ENCODE peak calls at places on chromosomes 13 and 19, in four cellular contexts. S, W, E and M are unnamed samples. For H3K4me1 and H3K27me3, the result is how much of the 10 kb centered on the place peaks cover.

GRCh38 chr19:954672-955494 is 29.0 kb downstream of the ARID3A start:
- DNase-seq in S (no peak), W (no peak), E (no peak), M (no peak)

GRCh38 chr19:39296906-39297305 is 699 bp downstream of the IFNL1 start:
- DNase-seq in S (no peak), W (no peak), E (no peak), M (no peak)

GRCh38 chr19:14632286-14632685 is 42.4 kb downstream of the ADGRE3 start:
- DNase-seq in S (no peak), W (no peak), E (peak), M (peak)

GRCh38 chr13:71798723-71799122 is 68.3 kb downstream of the DACH1 start:
- DNase-seq in S (no peak), W (no peak), E (no peak), M (no peak)

GRCh38 chr19:5703819-5704818 is 14.0 kb downstream of the RPL36 start:
- DNase-seq in S (no peak), W (no peak), E (no peak), M (no peak)

GRCh38 chr19:51799311-51799997 is 4.5 kb downstream of the FPR3 start:
- DNase-seq in S (peak), W (no peak), E (peak), M (no peak)

GRCh38 chr19:56217039-56217949 is 15.2 kb downstream of the ZSCAN5C start:
- DNase-seq in S (no peak), W (peak), E (peak), M (peak)

GRCh38 chr13:35712907-35713685 is 236.6 kb upstream of the MAB21L1 start:
- DNase-seq in S (no peak), W (no peak), E (peak), M (no peak)

GRCh38 chr13:75423383-75423782 is 58.6 kb downstream of the TBC1D4 start:
- DNase-seq in S (no peak), W (no peak), E (no peak), M (no peak)

GRCh38 chr19:12802267-12803106 is 618 bp downstream of the THSD8 start:
- DNase-seq in S (no peak), W (no peak), E (no peak), M (no peak)

GRCh38 chr19:16598848-16599247 is 26.6 kb upstream of the SLC35E1 start:
- DNase-seq in S (no peak), W (no peak), E (no peak), M (no peak)
- H3K4me1 ChIP-seq in S (under half), W (under half), E (under half), M (under half)

GRCh38 chr13:107901996-107902562 is 313.3 kb downstream of the LIG4 start:
- DNase-seq in S (no peak), W (no peak), E (no peak), M (no peak)

GRCh38 chr13:107900775-107901174 is 314.6 kb downstream of the LIG4 start:
- DNase-seq in S (no peak), W (no peak), E (peak), M (peak)

GRCh38 chr13:107907065-107907464 is 308.3 kb downstream of the LIG4 start:
- DNase-seq in S (no peak), W (no peak), E (peak), M (no peak)

GRCh38 chr13:107901230-107901629 is 314.1 kb downstream of the LIG4 start:
- DNase-seq in S (no peak), W (no peak), E (no peak), M (no peak)

DNA sequence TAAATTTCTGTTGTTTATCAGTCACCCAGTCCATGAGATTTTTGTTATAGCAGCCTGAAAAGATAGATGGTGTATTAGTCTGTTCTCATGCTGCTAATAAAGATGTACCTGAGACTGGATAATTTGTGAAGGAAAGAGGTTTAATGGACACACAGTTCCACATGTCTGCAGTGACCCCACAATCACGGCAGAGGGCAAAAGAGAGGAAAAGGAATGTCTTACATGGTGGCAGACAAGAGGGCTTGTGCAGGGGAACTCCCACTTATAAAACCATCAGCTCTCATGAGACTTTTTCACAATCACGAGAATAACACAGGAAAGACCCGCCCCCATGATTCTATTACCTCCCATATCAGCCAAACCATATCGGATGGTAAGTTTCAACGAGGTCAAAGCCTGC is 309.2 kb downstream of the LIG4 start:
- DNase-seq in S (no peak), W (no peak), E (no peak), M (no peak)
- H3K4me3 ChIP-seq in S (no peak), W (no peak), E (no peak), M (no peak)

DNA sequence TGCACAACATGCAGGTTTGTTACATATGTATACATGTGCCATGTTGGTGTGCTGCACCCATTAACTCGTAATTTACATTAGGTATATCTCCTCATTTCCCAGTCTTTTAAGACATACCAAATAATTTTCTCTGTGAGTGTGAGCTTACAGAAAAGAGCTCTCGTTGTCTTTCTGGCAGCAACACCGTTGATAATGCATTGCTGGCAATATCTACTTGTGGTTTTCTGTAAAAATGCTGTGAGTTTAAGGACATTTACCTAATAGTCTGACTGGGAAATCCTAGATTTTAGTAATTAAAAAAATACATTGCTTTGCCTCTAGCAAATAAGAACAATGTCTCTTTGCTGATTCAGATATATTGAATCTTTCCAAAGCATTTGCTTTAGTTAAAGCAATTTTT is 8.4 kb downstream of the IGFL3 start:
- DNase-seq in S (no peak), W (no peak), E (no peak), M (no peak)
- H3K27me3 ChIP-seq in S (under half), W (under half), E (under half), M (under half)

GRCh38 chr19:10881403-10882107 is 10.2 kb downstream of the CARM1 start:
- DNase-seq in S (no peak), W (no peak), E (no peak), M (peak)
- H3K4me1 ChIP-seq in S (under half), W (under half), E (under half), M (under half)

DNA sequence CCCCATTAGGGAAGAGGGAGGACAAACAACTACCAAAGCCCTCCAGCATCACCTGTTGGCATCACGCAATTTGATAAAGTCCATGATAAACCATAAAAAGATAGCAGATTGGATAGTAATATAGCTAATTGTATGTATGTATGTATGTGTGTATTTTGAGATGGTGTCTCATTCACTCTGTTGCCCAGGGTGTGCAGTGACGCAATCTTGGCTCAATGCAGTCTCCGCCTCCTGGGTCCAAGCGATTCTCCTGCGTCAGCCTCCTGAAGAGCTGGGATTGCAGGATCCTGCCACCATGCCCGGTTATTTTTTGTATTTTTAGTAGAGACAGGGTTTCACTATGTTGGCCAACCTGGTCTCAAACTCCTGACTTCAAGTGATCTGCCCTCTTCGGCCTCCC is 74.6 kb upstream of the RNF113B start:
- DNase-seq in S (no peak), W (no peak), E (no peak), M (no peak)
- H3K4me3 ChIP-seq in S (no peak), W (no peak), E (no peak), M (no peak)